ENCODE peak calls at places on chromosome 13, in five cellular contexts. I is C1 segment of cervical spinal cord, F is anterior cingulate cortex, T is mucosa of descending colon, J is H9. D is an unnamed sample.

GRCh38 chr13:79043208-79043607 is 362.8 kb downstream of the RBM26 start:
- DNase-seq in I (no peak), F (no peak), T (no peak), J (no peak), D (no peak)

GRCh38 chr13:97319088-97319487 is 97.0 kb downstream of the MBNL2 start:
- DNase-seq in I (peak), F (peak), T (no peak), J (no peak), D (no peak)

GRCh38 chr13:108609353-108609752 is 20.1 kb upstream of the MYO16 start:
- DNase-seq in I (no peak), F (no peak), T (no peak), J (no peak), D (no peak)

GRCh38 chr13:98473135-98473791 is 103.6 kb downstream of the STK24 start:
- DNase-seq in I (no peak), F (no peak), T (no peak), J (no peak), D (no peak)

GRCh38 chr13:50393641-50394040 is 378.4 kb downstream of the KCNRG start:
- DNase-seq in I (no peak), F (no peak), T (no peak), J (peak), D (no peak)

GRCh38 chr13:101424381-101425155 is 8.3 kb upstream of the NALCN start:
- DNase-seq in I (peak), F (peak), T (no peak), J (no peak), D (peak)

GRCh38 chr13:90447034-90447734 is 900.3 kb upstream of the MIR17HG start:
- DNase-seq in I (no peak), F (no peak), T (no peak), J (no peak), D (no peak)

GRCh38 chr13:22135446-22135845 is 464.6 kb downstream of the FGF9 start:
- DNase-seq in I (no peak), F (no peak), T (no peak), J (no peak), D (peak)

GRCh38 chr13:67076378-67076777 is 153.8 kb downstream of the PCDH9 start:
- DNase-seq in I (no peak), F (no peak), T (no peak), J (no peak), D (no peak)

GRCh38 chr13:114121496-114122466 is 10.6 kb downstream of the RASA3 start:
- DNase-seq in I (no peak), F (no peak), T (no peak), J (no peak), D (peak)

GRCh38 chr13:99575376-99575775 is 74.1 kb downstream of the TM9SF2 start:
- DNase-seq in I (no peak), F (no peak), T (no peak), J (peak), D (no peak)

GRCh38 chr13:93180376-93180966 is 46.1 kb upstream of the GPC6 start:
- DNase-seq in I (no peak), F (no peak), T (no peak), J (no peak), D (no peak)

GRCh38 chr13:99067160-99067985 is 89.5 kb upstream of the DOCK9 start:
- DNase-seq in I (no peak), F (no peak), T (peak), J (no peak), D (peak)

GRCh38 chr13:40677064-40677463 is 10.6 kb upstream of the FOXO1 start:
- DNase-seq in I (no peak), F (no peak), T (no peak), J (no peak), D (no peak)

GRCh38 chr13:42474954-42475353 is 99.0 kb upstream of the TNFSF11 start:
- DNase-seq in I (no peak), F (no peak), T (no peak), J (no peak), D (no peak)

GRCh38 chr13:44620057-44620456 is 43.9 kb upstream of the TSC22D1 start:
- DNase-seq in I (no peak), F (no peak), T (no peak), J (no peak), D (peak)

GRCh38 chr13:21297452-21297851 is 121.0 kb downstream of the MRPL57 start:
- DNase-seq in I (no peak), F (no peak), T (no peak), J (no peak), D (no peak)

GRCh38 chr13:100694722-100695644 is 20.4 kb upstream of the TMTC4 start:
- DNase-seq in I (no peak), F (no peak), T (peak), J (peak), D (peak)

GRCh38 chr13:48477191-48477855 is 55.6 kb downstream of the RCBTB2 start:
- DNase-seq in I (no peak), F (no peak), T (no peak), J (no peak), D (no peak)